ENCODE peak calls at places on chromosomes 4 and X, in seven cellular contexts. One of them, this sample, is unnamed.

GRCh38 chrX:15107367-15107988 is 162.4 kb downstream of the ASB9 start:
- DNase-seq in stomach: no peak
- DNase-seq in progenitor cell of endocrine pancreas: no peak
- DNase-seq in lower leg skin: no peak
- DNase-seq in NB4: no peak
- DNase-seq in neural crest cell: no peak
- DNase-seq in Peyer's patch: no peak
- DNase-seq in this sample: peak

GRCh38 chr4:8537041-8537461 is 43.1 kb upstream of the GPR78 start:
- DNase-seq in stomach: peak
- DNase-seq in progenitor cell of endocrine pancreas: no peak
- DNase-seq in lower leg skin: peak
- DNase-seq in NB4: peak
- DNase-seq in neural crest cell: no peak
- DNase-seq in Peyer's patch: peak
- DNase-seq in this sample: peak

GRCh38 chr4:165563851-165564250 is 185.0 kb downstream of the CPE start:
- DNase-seq in stomach: no peak
- DNase-seq in progenitor cell of endocrine pancreas: no peak
- DNase-seq in lower leg skin: no peak
- DNase-seq in NB4: no peak
- DNase-seq in neural crest cell: no peak
- DNase-seq in Peyer's patch: no peak
- DNase-seq in this sample: peak

GRCh38 chrX:7346021-7346420 is 198.1 kb upstream of the PUDP start:
- DNase-seq in stomach: no peak
- DNase-seq in progenitor cell of endocrine pancreas: no peak
- DNase-seq in lower leg skin: no peak
- DNase-seq in NB4: no peak
- DNase-seq in neural crest cell: no peak
- DNase-seq in Peyer's patch: no peak
- DNase-seq in this sample: no peak

GRCh38 chr4:137414802-137415201 is 117.5 kb downstream of the PCDH18 start:
- DNase-seq in stomach: no peak
- DNase-seq in progenitor cell of endocrine pancreas: no peak
- DNase-seq in lower leg skin: no peak
- DNase-seq in NB4: no peak
- DNase-seq in neural crest cell: no peak
- DNase-seq in Peyer's patch: no peak
- DNase-seq in this sample: no peak

GRCh38 chr4:184448828-184449227 is 25.5 kb downstream of the IRF2 start:
- DNase-seq in stomach: no peak
- DNase-seq in progenitor cell of endocrine pancreas: no peak
- DNase-seq in lower leg skin: peak
- DNase-seq in NB4: peak
- DNase-seq in neural crest cell: no peak
- DNase-seq in Peyer's patch: peak
- DNase-seq in this sample: no peak

GRCh38 chrX:129663171-129663570 is 8.4 kb upstream of the APLN start:
- DNase-seq in stomach: no peak
- DNase-seq in progenitor cell of endocrine pancreas: no peak
- DNase-seq in lower leg skin: no peak
- DNase-seq in NB4: no peak
- DNase-seq in neural crest cell: no peak
- DNase-seq in Peyer's patch: no peak
- DNase-seq in this sample: no peak

GRCh38 chrX:101550825-101551767 is 749 bp downstream of the ARMCX1 start:
- DNase-seq in stomach: no peak
- DNase-seq in progenitor cell of endocrine pancreas: no peak
- DNase-seq in lower leg skin: peak
- DNase-seq in NB4: no peak
- DNase-seq in neural crest cell: peak
- DNase-seq in Peyer's patch: no peak
- DNase-seq in this sample: no peak

GRCh38 chrX:109714340-109714958 is 18.6 kb downstream of the ACSL4 start:
- DNase-seq in stomach: no peak
- DNase-seq in progenitor cell of endocrine pancreas: no peak
- DNase-seq in lower leg skin: no peak
- DNase-seq in NB4: no peak
- DNase-seq in neural crest cell: no peak
- DNase-seq in Peyer's patch: no peak
- DNase-seq in this sample: peak

GRCh38 chr4:47490550-47490949 is 5.5 kb downstream of the ATP10D start:
- DNase-seq in stomach: no peak
- DNase-seq in progenitor cell of endocrine pancreas: no peak
- DNase-seq in lower leg skin: no peak
- DNase-seq in NB4: peak
- DNase-seq in neural crest cell: no peak
- DNase-seq in Peyer's patch: no peak
- DNase-seq in this sample: peak

GRCh38 chrX:39772057-39772832 is 325.5 kb downstream of the BCOR start:
- DNase-seq in stomach: peak
- DNase-seq in progenitor cell of endocrine pancreas: no peak
- DNase-seq in lower leg skin: no peak
- DNase-seq in NB4: peak
- DNase-seq in neural crest cell: peak
- DNase-seq in Peyer's patch: peak
- DNase-seq in this sample: no peak

GRCh38 chr4:180160195-180160985 is 2082.8 kb upstream of the TENM3 start:
- DNase-seq in stomach: no peak
- DNase-seq in progenitor cell of endocrine pancreas: no peak
- DNase-seq in lower leg skin: no peak
- DNase-seq in NB4: no peak
- DNase-seq in neural crest cell: no peak
- DNase-seq in Peyer's patch: no peak
- DNase-seq in this sample: no peak

GRCh38 chr4:89307446-89308160 is at the start of gene GPRIN3:
- DNase-seq in stomach: peak
- DNase-seq in progenitor cell of endocrine pancreas: peak
- DNase-seq in lower leg skin: no peak
- DNase-seq in NB4: no peak
- DNase-seq in neural crest cell: peak
- DNase-seq in Peyer's patch: peak
- DNase-seq in this sample: peak

DNA sequence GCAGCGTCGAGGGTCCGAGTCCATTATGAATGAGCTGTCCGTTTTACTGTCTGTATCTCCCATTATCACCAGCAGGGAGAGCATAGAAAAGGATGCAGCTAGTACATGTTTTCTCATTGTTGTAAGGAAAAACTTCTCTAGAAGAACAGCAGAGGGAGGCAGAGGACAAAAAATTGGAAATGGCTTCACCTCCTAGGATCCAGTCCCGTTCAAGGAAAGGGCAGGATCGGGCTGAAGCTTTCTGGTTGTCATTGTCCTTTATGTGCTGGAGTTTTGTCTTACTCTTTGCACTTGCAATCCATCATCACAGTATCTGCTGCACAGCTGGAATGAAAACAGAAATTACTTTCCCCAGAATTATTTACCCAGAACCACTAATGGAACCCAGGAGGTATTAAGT is 14.7 kb downstream of the NDP start:
- DNase-seq in stomach: no peak
- DNase-seq in progenitor cell of endocrine pancreas: no peak
- DNase-seq in lower leg skin: peak
- DNase-seq in NB4: peak
- DNase-seq in neural crest cell: peak
- DNase-seq in Peyer's patch: no peak
- DNase-seq in this sample: peak
- TF ChIP-seq CTCF in stomach: no peak
- TF ChIP-seq CTCF in progenitor cell of endocrine pancreas: peak
- TF ChIP-seq CTCF in lower leg skin: no peak
- TF ChIP-seq CTCF in NB4: peak
- TF ChIP-seq CTCF in neural crest cell: peak
- TF ChIP-seq CTCF in Peyer's patch: peak
- TF ChIP-seq CTCF in this sample: peak

GRCh38 chr4:142660728-142661127 is 185.4 kb downstream of the INPP4B start:
- DNase-seq in stomach: no peak
- DNase-seq in progenitor cell of endocrine pancreas: no peak
- DNase-seq in lower leg skin: no peak
- DNase-seq in NB4: peak
- DNase-seq in neural crest cell: no peak
- DNase-seq in Peyer's patch: no peak
- DNase-seq in this sample: no peak
- TF ChIP-seq CTCF in stomach: no peak
- TF ChIP-seq CTCF in progenitor cell of endocrine pancreas: no peak
- TF ChIP-seq CTCF in lower leg skin: no peak
- TF ChIP-seq CTCF in NB4: no peak
- TF ChIP-seq CTCF in neural crest cell: peak
- TF ChIP-seq CTCF in Peyer's patch: no peak
- TF ChIP-seq CTCF in this sample: no peak

GRCh38 chrX:46637937-46638336 is 64.4 kb downstream of the CHST7 start:
- DNase-seq in stomach: no peak
- DNase-seq in progenitor cell of endocrine pancreas: no peak
- DNase-seq in lower leg skin: no peak
- DNase-seq in NB4: peak
- DNase-seq in neural crest cell: no peak
- DNase-seq in Peyer's patch: no peak
- DNase-seq in this sample: no peak

GRCh38 chrX:46645614-46646013 is 72.0 kb downstream of the CHST7 start:
- DNase-seq in stomach: no peak
- DNase-seq in progenitor cell of endocrine pancreas: no peak
- DNase-seq in lower leg skin: no peak
- DNase-seq in NB4: no peak
- DNase-seq in neural crest cell: no peak
- DNase-seq in Peyer's patch: no peak
- DNase-seq in this sample: no peak

GRCh38 chrX:46647251-46647650 is 73.7 kb downstream of the CHST7 start:
- DNase-seq in stomach: no peak
- DNase-seq in progenitor cell of endocrine pancreas: no peak
- DNase-seq in lower leg skin: no peak
- DNase-seq in NB4: no peak
- DNase-seq in neural crest cell: no peak
- DNase-seq in Peyer's patch: no peak
- DNase-seq in this sample: no peak

GRCh38 chrX:46643636-46644035 is 70.1 kb downstream of the CHST7 start:
- DNase-seq in stomach: no peak
- DNase-seq in progenitor cell of endocrine pancreas: no peak
- DNase-seq in lower leg skin: no peak
- DNase-seq in NB4: no peak
- DNase-seq in neural crest cell: no peak
- DNase-seq in Peyer's patch: no peak
- DNase-seq in this sample: no peak

GRCh38 chrX:46642145-46642544 is 68.6 kb downstream of the CHST7 start:
- DNase-seq in stomach: no peak
- DNase-seq in progenitor cell of endocrine pancreas: no peak
- DNase-seq in lower leg skin: no peak
- DNase-seq in NB4: peak
- DNase-seq in neural crest cell: no peak
- DNase-seq in Peyer's patch: no peak
- DNase-seq in this sample: peak
- TF ChIP-seq CTCF in stomach: no peak
- TF ChIP-seq CTCF in progenitor cell of endocrine pancreas: peak
- TF ChIP-seq CTCF in lower leg skin: no peak
- TF ChIP-seq CTCF in NB4: no peak
- TF ChIP-seq CTCF in neural crest cell: peak
- TF ChIP-seq CTCF in Peyer's patch: peak
- TF ChIP-seq CTCF in this sample: peak

GRCh38 chr4:54840430-54840829 is 182.7 kb downstream of the KIT start:
- DNase-seq in stomach: no peak
- DNase-seq in progenitor cell of endocrine pancreas: no peak
- DNase-seq in lower leg skin: no peak
- DNase-seq in NB4: no peak
- DNase-seq in neural crest cell: no peak
- DNase-seq in Peyer's patch: no peak
- DNase-seq in this sample: no peak
- TF ChIP-seq CTCF in stomach: no peak
- TF ChIP-seq CTCF in progenitor cell of endocrine pancreas: no peak
- TF ChIP-seq CTCF in lower leg skin: no peak
- TF ChIP-seq CTCF in NB4: no peak
- TF ChIP-seq CTCF in neural crest cell: no peak
- TF ChIP-seq CTCF in Peyer's patch: peak
- TF ChIP-seq CTCF in this sample: no peak